ENCODE peak calls at places on chromosomes 5 and 9, in ten cellular contexts. One of them, this sample, is unnamed.

GRCh38 chr9:133443982-133444381 is 15.8 kb upstream of the CACFD1 start:
- DNase-seq in choroid plexus epithelial cell: no peak
- DNase-seq in activated CD8-positive, alpha-beta T cell treated with anti-CD3 and anti-CD28 coated beads for 36 hours: no peak
- DNase-seq in fibroblast of lung: peak; percentile 46
- DNase-seq in GM12865: no peak
- DNase-seq in lung: no peak
- DNase-seq in stomach: no peak
- DNase-seq in esophagus muscularis mucosa: no peak
- DNase-seq in progenitor cell of endocrine pancreas: no peak
- DNase-seq in psoas muscle: no peak
- DNase-seq in this sample: no peak

GRCh38 chr9:12684923-12685468 is 8.2 kb upstream of the TYRP1 start:
- DNase-seq in choroid plexus epithelial cell: peak; percentile 68
- DNase-seq in progenitor cell of endocrine pancreas: no peak
- DNase-seq in stomach: no peak
- DNase-seq in GM12865: no peak
- DNase-seq in lung: no peak
- DNase-seq in activated CD8-positive, alpha-beta T cell treated with anti-CD3 and anti-CD28 coated beads for 36 hours: no peak
- DNase-seq in fibroblast of lung: peak; percentile 66
- DNase-seq in psoas muscle: no peak
- DNase-seq in esophagus muscularis mucosa: no peak
- DNase-seq in this sample: no peak

GRCh38 chr5:59390074-59390659 is 503.4 kb downstream of the PDE4D start:
- DNase-seq in stomach: no peak
- DNase-seq in progenitor cell of endocrine pancreas: no peak
- DNase-seq in activated CD8-positive, alpha-beta T cell treated with anti-CD3 and anti-CD28 coated beads for 36 hours: peak; percentile 19
- DNase-seq in fibroblast of lung: peak; percentile 8
- DNase-seq in choroid plexus epithelial cell: peak; percentile 62
- DNase-seq in psoas muscle: no peak
- DNase-seq in GM12865: peak; percentile 28
- DNase-seq in esophagus muscularis mucosa: no peak
- DNase-seq in lung: no peak
- DNase-seq in this sample: peak; percentile 16

GRCh38 chr5:171162602-171163001 is 146.4 kb upstream of the TLX3 start:
- DNase-seq in esophagus muscularis mucosa: no peak
- DNase-seq in lung: no peak
- DNase-seq in fibroblast of lung: peak; percentile 32
- DNase-seq in choroid plexus epithelial cell: peak; percentile 80
- DNase-seq in activated CD8-positive, alpha-beta T cell treated with anti-CD3 and anti-CD28 coated beads for 36 hours: peak; percentile 11
- DNase-seq in stomach: no peak
- DNase-seq in progenitor cell of endocrine pancreas: no peak
- DNase-seq in GM12865: peak; percentile 26
- DNase-seq in psoas muscle: no peak
- DNase-seq in this sample: no peak

GRCh38 chr9:116687762-116688160 is 656 bp downstream of the TRIM32 start:
- DNase-seq in psoas muscle: no peak
- DNase-seq in stomach: no peak
- DNase-seq in lung: no peak
- DNase-seq in fibroblast of lung: no peak
- DNase-seq in choroid plexus epithelial cell: no peak
- DNase-seq in esophagus muscularis mucosa: no peak
- DNase-seq in GM12865: no peak
- DNase-seq in progenitor cell of endocrine pancreas: no peak
- DNase-seq in activated CD8-positive, alpha-beta T cell treated with anti-CD3 and anti-CD28 coated beads for 36 hours: peak; percentile 21
- DNase-seq in this sample: no peak

GRCh38 chr9:95754533-95755420 is 120.7 kb upstream of the ERCC6L2 start:
- DNase-seq in GM12865: no peak
- DNase-seq in choroid plexus epithelial cell: no peak
- DNase-seq in fibroblast of lung: no peak
- DNase-seq in stomach: no peak
- DNase-seq in progenitor cell of endocrine pancreas: no peak
- DNase-seq in esophagus muscularis mucosa: no peak
- DNase-seq in activated CD8-positive, alpha-beta T cell treated with anti-CD3 and anti-CD28 coated beads for 36 hours: no peak
- DNase-seq in lung: no peak
- DNase-seq in psoas muscle: no peak
- DNase-seq in this sample: no peak

GRCh38 chr5:128674837-128675446 is 136.9 kb upstream of the FBN2 start:
- DNase-seq in lung: no peak
- DNase-seq in psoas muscle: peak; percentile 14
- DNase-seq in fibroblast of lung: peak; percentile 11
- DNase-seq in progenitor cell of endocrine pancreas: peak; percentile 15
- DNase-seq in choroid plexus epithelial cell: peak; percentile 79
- DNase-seq in activated CD8-positive, alpha-beta T cell treated with anti-CD3 and anti-CD28 coated beads for 36 hours: peak; percentile 66
- DNase-seq in GM12865: peak; percentile 46
- DNase-seq in esophagus muscularis mucosa: no peak
- DNase-seq in stomach: peak; percentile 35
- DNase-seq in this sample: peak; percentile 40

GRCh38 chr9:97970106-97970505 is 13.0 kb upstream of the ANP32B start:
- DNase-seq in psoas muscle: no peak
- DNase-seq in lung: no peak
- DNase-seq in GM12865: no peak
- DNase-seq in choroid plexus epithelial cell: no peak
- DNase-seq in esophagus muscularis mucosa: no peak
- DNase-seq in stomach: no peak
- DNase-seq in activated CD8-positive, alpha-beta T cell treated with anti-CD3 and anti-CD28 coated beads for 36 hours: peak; percentile 26
- DNase-seq in fibroblast of lung: no peak
- DNase-seq in progenitor cell of endocrine pancreas: no peak
- DNase-seq in this sample: no peak

GRCh38 chr9:85859751-85860150 is 81.2 kb upstream of the NAA35 start:
- DNase-seq in progenitor cell of endocrine pancreas: no peak
- DNase-seq in esophagus muscularis mucosa: no peak
- DNase-seq in GM12865: no peak
- DNase-seq in activated CD8-positive, alpha-beta T cell treated with anti-CD3 and anti-CD28 coated beads for 36 hours: no peak
- DNase-seq in psoas muscle: no peak
- DNase-seq in choroid plexus epithelial cell: no peak
- DNase-seq in lung: no peak
- DNase-seq in stomach: no peak
- DNase-seq in fibroblast of lung: no peak
- DNase-seq in this sample: no peak

GRCh38 chr9:85863875-85864274 is 77.1 kb upstream of the NAA35 start:
- DNase-seq in choroid plexus epithelial cell: no peak
- DNase-seq in psoas muscle: no peak
- DNase-seq in GM12865: no peak
- DNase-seq in esophagus muscularis mucosa: no peak
- DNase-seq in fibroblast of lung: no peak
- DNase-seq in activated CD8-positive, alpha-beta T cell treated with anti-CD3 and anti-CD28 coated beads for 36 hours: no peak
- DNase-seq in stomach: no peak
- DNase-seq in lung: no peak
- DNase-seq in progenitor cell of endocrine pancreas: no peak
- DNase-seq in this sample: no peak

GRCh38 chr9:85858351-85858750 is 82.6 kb upstream of the NAA35 start:
- DNase-seq in activated CD8-positive, alpha-beta T cell treated with anti-CD3 and anti-CD28 coated beads for 36 hours: no peak
- DNase-seq in fibroblast of lung: no peak
- DNase-seq in esophagus muscularis mucosa: no peak
- DNase-seq in stomach: no peak
- DNase-seq in choroid plexus epithelial cell: no peak
- DNase-seq in lung: no peak
- DNase-seq in psoas muscle: no peak
- DNase-seq in GM12865: no peak
- DNase-seq in progenitor cell of endocrine pancreas: no peak
- DNase-seq in this sample: no peak
- TF ChIP-seq CTCF in activated CD8-positive, alpha-beta T cell treated with anti-CD3 and anti-CD28 coated beads for 36 hours: no peak
- TF ChIP-seq CTCF in fibroblast of lung: no peak
- TF ChIP-seq CTCF in esophagus muscularis mucosa: no peak
- TF ChIP-seq CTCF in stomach: no peak
- TF ChIP-seq CTCF in choroid plexus epithelial cell: no peak
- TF ChIP-seq CTCF in lung: no peak
- TF ChIP-seq CTCF in psoas muscle: no peak
- TF ChIP-seq CTCF in GM12865: no peak
- TF ChIP-seq CTCF in progenitor cell of endocrine pancreas: no peak
- TF ChIP-seq CTCF in this sample: no peak

GRCh38 chr5:142208777-142209312 is 100.3 kb downstream of the NDFIP1 start:
- DNase-seq in esophagus muscularis mucosa: no peak
- DNase-seq in fibroblast of lung: no peak
- DNase-seq in activated CD8-positive, alpha-beta T cell treated with anti-CD3 and anti-CD28 coated beads for 36 hours: no peak
- DNase-seq in lung: no peak
- DNase-seq in choroid plexus epithelial cell: no peak
- DNase-seq in psoas muscle: no peak
- DNase-seq in GM12865: no peak
- DNase-seq in progenitor cell of endocrine pancreas: no peak
- DNase-seq in stomach: no peak
- DNase-seq in this sample: no peak

GRCh38 chr5:142211013-142211412 is 102.4 kb downstream of the NDFIP1 start:
- DNase-seq in fibroblast of lung: no peak
- DNase-seq in activated CD8-positive, alpha-beta T cell treated with anti-CD3 and anti-CD28 coated beads for 36 hours: no peak
- DNase-seq in GM12865: no peak
- DNase-seq in progenitor cell of endocrine pancreas: no peak
- DNase-seq in lung: no peak
- DNase-seq in psoas muscle: no peak
- DNase-seq in stomach: no peak
- DNase-seq in esophagus muscularis mucosa: no peak
- DNase-seq in choroid plexus epithelial cell: no peak
- DNase-seq in this sample: no peak

GRCh38 chr5:142210011-142210410 is 101.4 kb downstream of the NDFIP1 start:
- DNase-seq in activated CD8-positive, alpha-beta T cell treated with anti-CD3 and anti-CD28 coated beads for 36 hours: no peak
- DNase-seq in psoas muscle: no peak
- DNase-seq in progenitor cell of endocrine pancreas: no peak
- DNase-seq in lung: no peak
- DNase-seq in GM12865: no peak
- DNase-seq in esophagus muscularis mucosa: no peak
- DNase-seq in choroid plexus epithelial cell: no peak
- DNase-seq in fibroblast of lung: no peak
- DNase-seq in stomach: no peak
- DNase-seq in this sample: no peak

GRCh38 chr5:142204219-142204618 is 95.6 kb downstream of the NDFIP1 start:
- DNase-seq in stomach: no peak
- DNase-seq in lung: no peak
- DNase-seq in choroid plexus epithelial cell: peak; percentile 80
- DNase-seq in GM12865: no peak
- DNase-seq in progenitor cell of endocrine pancreas: no peak
- DNase-seq in psoas muscle: no peak
- DNase-seq in fibroblast of lung: no peak
- DNase-seq in activated CD8-positive, alpha-beta T cell treated with anti-CD3 and anti-CD28 coated beads for 36 hours: no peak
- DNase-seq in esophagus muscularis mucosa: no peak
- DNase-seq in this sample: no peak

DNA sequence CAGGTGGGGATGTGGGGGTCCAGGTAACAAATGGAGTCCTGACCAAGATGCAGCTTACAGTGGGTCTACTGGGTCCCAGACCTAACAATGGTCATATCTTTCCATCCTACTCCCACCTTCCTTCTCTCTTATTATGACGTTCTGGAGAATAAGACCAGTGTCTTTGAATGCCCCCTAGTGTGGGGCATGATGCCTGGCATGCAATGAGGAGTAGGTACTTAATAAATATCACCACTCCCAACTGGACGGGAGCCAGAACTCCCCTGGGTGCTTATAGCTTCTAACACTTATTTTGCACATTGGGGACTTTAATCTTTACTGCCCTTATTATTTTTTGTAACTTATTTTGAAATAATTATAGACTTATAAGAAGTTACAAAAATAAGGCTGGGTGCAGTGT is 98.2 kb downstream of the NDFIP1 start:
- DNase-seq in stomach: no peak
- DNase-seq in progenitor cell of endocrine pancreas: no peak
- DNase-seq in choroid plexus epithelial cell: no peak
- DNase-seq in esophagus muscularis mucosa: no peak
- DNase-seq in activated CD8-positive, alpha-beta T cell treated with anti-CD3 and anti-CD28 coated beads for 36 hours: peak; percentile 14
- DNase-seq in fibroblast of lung: no peak
- DNase-seq in lung: no peak
- DNase-seq in GM12865: no peak
- DNase-seq in psoas muscle: no peak
- DNase-seq in this sample: no peak
- TF ChIP-seq CTCF in stomach: no peak
- TF ChIP-seq CTCF in progenitor cell of endocrine pancreas: no peak
- TF ChIP-seq CTCF in choroid plexus epithelial cell: no peak
- TF ChIP-seq CTCF in esophagus muscularis mucosa: no peak
- TF ChIP-seq CTCF in activated CD8-positive, alpha-beta T cell treated with anti-CD3 and anti-CD28 coated beads for 36 hours: no peak
- TF ChIP-seq CTCF in fibroblast of lung: peak; percentile 10
- TF ChIP-seq CTCF in lung: no peak
- TF ChIP-seq CTCF in GM12865: no peak
- TF ChIP-seq CTCF in psoas muscle: no peak
- TF ChIP-seq CTCF in this sample: no peak

GRCh38 chr5:135555530-135555929 is 19.8 kb upstream of the NEUROG1 start:
- DNase-seq in progenitor cell of endocrine pancreas: no peak
- DNase-seq in esophagus muscularis mucosa: no peak
- DNase-seq in stomach: no peak
- DNase-seq in fibroblast of lung: no peak
- DNase-seq in lung: no peak
- DNase-seq in activated CD8-positive, alpha-beta T cell treated with anti-CD3 and anti-CD28 coated beads for 36 hours: no peak
- DNase-seq in GM12865: no peak
- DNase-seq in choroid plexus epithelial cell: no peak
- DNase-seq in psoas muscle: no peak
- DNase-seq in this sample: no peak

GRCh38 chr5:135557034-135557838 is 21.5 kb upstream of the NEUROG1 start:
- DNase-seq in choroid plexus epithelial cell: no peak
- DNase-seq in esophagus muscularis mucosa: no peak
- DNase-seq in psoas muscle: no peak
- DNase-seq in activated CD8-positive, alpha-beta T cell treated with anti-CD3 and anti-CD28 coated beads for 36 hours: no peak
- DNase-seq in GM12865: no peak
- DNase-seq in stomach: no peak
- DNase-seq in lung: no peak
- DNase-seq in progenitor cell of endocrine pancreas: no peak
- DNase-seq in fibroblast of lung: no peak
- DNase-seq in this sample: no peak

GRCh38 chr5:135551593-135552447 is 16.1 kb upstream of the NEUROG1 start:
- DNase-seq in psoas muscle: peak; percentile 58
- DNase-seq in esophagus muscularis mucosa: no peak
- DNase-seq in lung: peak; percentile 67
- DNase-seq in choroid plexus epithelial cell: peak; percentile 85
- DNase-seq in progenitor cell of endocrine pancreas: peak; percentile 67
- DNase-seq in activated CD8-positive, alpha-beta T cell treated with anti-CD3 and anti-CD28 coated beads for 36 hours: peak; percentile 81
- DNase-seq in GM12865: peak; percentile 77
- DNase-seq in stomach: peak; percentile 78
- DNase-seq in fibroblast of lung: peak; percentile 55
- DNase-seq in this sample: peak; percentile 78

GRCh38 chr5:135549413-135549812 is 13.6 kb upstream of the NEUROG1 start:
- DNase-seq in progenitor cell of endocrine pancreas: no peak
- DNase-seq in esophagus muscularis mucosa: no peak
- DNase-seq in psoas muscle: no peak
- DNase-seq in lung: no peak
- DNase-seq in stomach: no peak
- DNase-seq in choroid plexus epithelial cell: no peak
- DNase-seq in activated CD8-positive, alpha-beta T cell treated with anti-CD3 and anti-CD28 coated beads for 36 hours: no peak
- DNase-seq in GM12865: no peak
- DNase-seq in fibroblast of lung: no peak
- DNase-seq in this sample: no peak

DNA sequence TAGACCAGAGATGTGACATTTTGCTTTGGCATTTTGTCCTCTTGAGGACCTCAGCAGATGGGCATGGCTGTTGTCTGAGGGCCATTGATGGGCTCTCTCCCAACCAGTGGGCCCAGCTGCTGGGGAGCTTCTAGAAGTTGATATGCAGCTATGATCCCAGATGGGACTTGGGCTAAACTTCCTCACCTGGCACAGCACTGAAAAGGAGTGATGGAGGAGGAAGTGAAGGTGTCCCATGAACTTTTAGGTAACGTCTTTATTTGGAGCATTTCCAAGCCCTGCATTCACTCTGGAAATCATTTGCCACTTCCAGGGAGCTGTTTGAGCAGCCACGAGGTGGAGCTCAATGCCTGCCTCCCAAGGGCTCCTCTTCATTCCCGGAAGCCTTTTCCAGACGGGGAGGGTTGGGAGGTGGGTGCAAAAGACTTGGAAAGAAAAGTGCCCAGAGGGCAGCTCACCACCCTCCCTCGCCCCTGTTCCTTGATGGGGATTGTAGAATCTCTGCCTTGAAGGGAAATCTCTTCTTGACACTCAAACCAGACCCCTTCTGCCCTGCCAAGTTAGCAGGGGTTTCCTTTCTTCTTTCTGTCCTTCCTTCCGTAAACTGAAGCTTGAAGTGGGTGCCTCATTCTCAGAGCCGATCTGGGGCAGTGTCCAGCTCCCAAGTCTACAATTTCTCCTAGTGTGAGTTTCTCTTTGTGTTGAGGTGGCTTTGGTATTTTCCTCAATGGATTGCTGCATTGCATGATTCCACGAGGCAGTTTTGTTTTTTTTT is 18.1 kb upstream of the NEUROG1 start:
- DNase-seq in esophagus muscularis mucosa: no peak
- DNase-seq in choroid plexus epithelial cell: peak; percentile 21
- DNase-seq in lung: no peak
- DNase-seq in GM12865: no peak
- DNase-seq in psoas muscle: no peak
- DNase-seq in stomach: peak; percentile 40
- DNase-seq in progenitor cell of endocrine pancreas: no peak
- DNase-seq in fibroblast of lung: peak; percentile 23
- DNase-seq in activated CD8-positive, alpha-beta T cell treated with anti-CD3 and anti-CD28 coated beads for 36 hours: no peak
- DNase-seq in this sample: no peak
- TF ChIP-seq CTCF in esophagus muscularis mucosa: peak; percentile 3
- TF ChIP-seq CTCF in choroid plexus epithelial cell: peak; percentile 49
- TF ChIP-seq CTCF in lung: no peak
- TF ChIP-seq CTCF in GM12865: no peak
- TF ChIP-seq CTCF in psoas muscle: peak; percentile 6
- TF ChIP-seq CTCF in stomach: no peak
- TF ChIP-seq CTCF in progenitor cell of endocrine pancreas: peak; percentile 48
- TF ChIP-seq CTCF in fibroblast of lung: peak; percentile 33
- TF ChIP-seq CTCF in activated CD8-positive, alpha-beta T cell treated with anti-CD3 and anti-CD28 coated beads for 36 hours: no peak
- TF ChIP-seq CTCF in this sample: peak; percentile 8

GRCh38 chr5:90406466-90406865 is 3.1 kb downstream of the CETN3 start:
- DNase-seq in lung: no peak
- DNase-seq in activated CD8-positive, alpha-beta T cell treated with anti-CD3 and anti-CD28 coated beads for 36 hours: no peak
- DNase-seq in stomach: no peak
- DNase-seq in esophagus muscularis mucosa: no peak
- DNase-seq in choroid plexus epithelial cell: peak; percentile 10
- DNase-seq in psoas muscle: no peak
- DNase-seq in progenitor cell of endocrine pancreas: no peak
- DNase-seq in GM12865: no peak
- DNase-seq in fibroblast of lung: peak; percentile 25
- DNase-seq in this sample: no peak

GRCh38 chr5:90408571-90409317 is 812 bp downstream of the CETN3 start:
- DNase-seq in choroid plexus epithelial cell: peak; percentile 5
- DNase-seq in progenitor cell of endocrine pancreas: no peak
- DNase-seq in lung: no peak
- DNase-seq in esophagus muscularis mucosa: no peak
- DNase-seq in GM12865: peak; percentile 1
- DNase-seq in stomach: no peak
- DNase-seq in activated CD8-positive, alpha-beta T cell treated with anti-CD3 and anti-CD28 coated beads for 36 hours: no peak
- DNase-seq in fibroblast of lung: no peak
- DNase-seq in psoas muscle: no peak
- DNase-seq in this sample: no peak

GRCh38 chr5:90410178-90410762 is 714 bp upstream of the CETN3 start:
- DNase-seq in psoas muscle: no peak
- DNase-seq in progenitor cell of endocrine pancreas: no peak
- DNase-seq in GM12865: no peak
- DNase-seq in lung: no peak
- DNase-seq in stomach: no peak
- DNase-seq in esophagus muscularis mucosa: no peak
- DNase-seq in fibroblast of lung: no peak
- DNase-seq in activated CD8-positive, alpha-beta T cell treated with anti-CD3 and anti-CD28 coated beads for 36 hours: no peak
- DNase-seq in choroid plexus epithelial cell: peak; percentile 19
- DNase-seq in this sample: no peak

DNA sequence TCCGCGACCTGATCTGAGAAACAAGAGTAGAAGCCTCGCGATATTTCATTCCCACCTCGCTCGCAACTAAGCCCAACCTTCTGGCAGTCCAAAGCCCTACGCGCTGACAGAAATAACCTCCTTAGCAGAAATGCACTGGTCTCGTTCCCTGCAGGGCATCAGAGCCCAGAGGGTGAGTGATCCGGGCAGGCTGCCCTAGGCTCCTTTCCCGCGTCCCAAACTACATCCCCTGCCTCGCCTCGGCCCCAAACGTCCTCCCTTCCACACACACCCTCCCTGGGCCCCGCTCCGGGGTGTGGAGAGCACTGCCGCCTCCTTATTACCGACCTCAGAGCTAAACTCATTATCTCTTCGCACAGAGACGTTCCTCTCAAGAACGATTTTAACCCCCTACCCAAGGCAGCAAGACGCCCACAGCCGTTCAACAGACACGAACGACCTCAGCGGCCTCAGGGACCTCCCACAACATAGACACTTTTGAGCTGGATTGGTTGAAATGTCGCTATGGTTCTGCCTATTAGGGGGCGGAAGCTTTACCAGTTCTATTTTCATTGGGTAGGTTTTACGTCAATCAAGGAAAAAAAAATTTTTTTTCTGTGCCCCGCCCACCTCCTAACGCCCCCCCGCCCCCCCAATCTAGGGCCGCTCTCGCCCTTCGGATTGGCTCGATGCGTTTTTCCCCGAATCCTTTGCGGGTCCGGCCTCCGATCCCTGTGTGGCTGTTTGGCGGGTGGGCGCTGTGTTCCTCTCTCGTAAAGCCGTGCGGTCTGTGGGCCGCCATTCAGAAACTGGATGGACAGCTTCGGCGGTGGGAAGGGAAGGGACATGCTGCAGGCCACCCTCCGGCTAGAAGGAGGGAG is at the start of gene CETN3:
- DNase-seq in psoas muscle: peak; percentile 91
- DNase-seq in lung: peak; percentile 93
- DNase-seq in fibroblast of lung: peak; percentile 96
- DNase-seq in GM12865: peak; percentile 97
- DNase-seq in progenitor cell of endocrine pancreas: peak; percentile 86
- DNase-seq in stomach: peak; percentile 92
- DNase-seq in choroid plexus epithelial cell: peak; percentile 98
- DNase-seq in activated CD8-positive, alpha-beta T cell treated with anti-CD3 and anti-CD28 coated beads for 36 hours: peak; percentile 94
- DNase-seq in esophagus muscularis mucosa: peak; percentile 98
- DNase-seq in this sample: peak; percentile 85
- TF ChIP-seq CTCF in psoas muscle: no peak
- TF ChIP-seq CTCF in lung: no peak
- TF ChIP-seq CTCF in fibroblast of lung: no peak
- TF ChIP-seq CTCF in GM12865: no peak
- TF ChIP-seq CTCF in progenitor cell of endocrine pancreas: peak; percentile 18
- TF ChIP-seq CTCF in stomach: no peak
- TF ChIP-seq CTCF in choroid plexus epithelial cell: no peak
- TF ChIP-seq CTCF in activated CD8-positive, alpha-beta T cell treated with anti-CD3 and anti-CD28 coated beads for 36 hours: no peak
- TF ChIP-seq CTCF in esophagus muscularis mucosa: peak; percentile 3
- TF ChIP-seq CTCF in this sample: no peak

This sample was measured in GM13977.